ENCODE peak calls at places on chromosomes 6 and 20, in eight cellular contexts. One of them, this sample, is unnamed.

GRCh38 chr6:31769684-31770371 is 7.3 kb downstream of the VWA7 start:
- DNase-seq in PC-9: peak; percentile 55
- DNase-seq in fibroblast of lung: peak; percentile 39
- DNase-seq in CD8-positive, alpha-beta T cell: peak; percentile 85
- DNase-seq in heart right ventricle: peak; percentile 76
- DNase-seq in mesendoderm: peak; percentile 88
- DNase-seq in SJSA1: peak; percentile 82
- DNase-seq in cardiac muscle cell: peak; percentile 60
- DNase-seq in this sample: peak; percentile 83

GRCh38 chr6:41584668-41585205 is 38.6 kb downstream of the FOXP4 start:
- DNase-seq in PC-9: no peak
- DNase-seq in fibroblast of lung: no peak
- DNase-seq in CD8-positive, alpha-beta T cell: no peak
- DNase-seq in heart right ventricle: no peak
- DNase-seq in mesendoderm: peak; percentile 61
- DNase-seq in SJSA1: no peak
- DNase-seq in cardiac muscle cell: no peak
- DNase-seq in this sample: no peak

GRCh38 chr6:100482698-100483097 is 18.0 kb upstream of the SIM1 start:
- DNase-seq in PC-9: no peak
- DNase-seq in fibroblast of lung: no peak
- DNase-seq in CD8-positive, alpha-beta T cell: no peak
- DNase-seq in heart right ventricle: no peak
- DNase-seq in mesendoderm: no peak
- DNase-seq in SJSA1: no peak
- DNase-seq in cardiac muscle cell: no peak
- DNase-seq in this sample: no peak

GRCh38 chr6:11083491-11083890 is 10.1 kb upstream of the SMIM13 start:
- DNase-seq in PC-9: no peak
- DNase-seq in fibroblast of lung: peak; percentile 34
- DNase-seq in CD8-positive, alpha-beta T cell: no peak
- DNase-seq in heart right ventricle: no peak
- DNase-seq in mesendoderm: no peak
- DNase-seq in SJSA1: no peak
- DNase-seq in cardiac muscle cell: peak; percentile 36
- DNase-seq in this sample: no peak

GRCh38 chr6:52512199-52512598 is 64.7 kb downstream of the TRAM2 start:
- DNase-seq in PC-9: peak; percentile 60
- DNase-seq in fibroblast of lung: peak; percentile 92
- DNase-seq in CD8-positive, alpha-beta T cell: no peak
- DNase-seq in heart right ventricle: peak; percentile 37
- DNase-seq in mesendoderm: no peak
- DNase-seq in SJSA1: peak; percentile 72
- DNase-seq in cardiac muscle cell: peak; percentile 94
- DNase-seq in this sample: no peak

GRCh38 chr20:50267041-50267865 is 76.6 kb downstream of the CEBPB start:
- DNase-seq in PC-9: peak; percentile 90
- DNase-seq in fibroblast of lung: peak; percentile 84
- DNase-seq in CD8-positive, alpha-beta T cell: no peak
- DNase-seq in heart right ventricle: peak; percentile 45
- DNase-seq in mesendoderm: no peak
- DNase-seq in SJSA1: peak; percentile 70
- DNase-seq in cardiac muscle cell: peak; percentile 80
- DNase-seq in this sample: no peak

GRCh38 chr6:148440877-148441453 is 98.3 kb downstream of the SASH1 start:
- DNase-seq in PC-9: peak; percentile 91
- DNase-seq in fibroblast of lung: peak; percentile 85
- DNase-seq in CD8-positive, alpha-beta T cell: no peak
- DNase-seq in heart right ventricle: peak; percentile 47
- DNase-seq in mesendoderm: peak; percentile 48
- DNase-seq in SJSA1: peak; percentile 95
- DNase-seq in cardiac muscle cell: peak; percentile 98
- DNase-seq in this sample: no peak

GRCh38 chr6:96522469-96523009 is 933 bp downstream of the UFL1 start:
- DNase-seq in PC-9: no peak
- DNase-seq in fibroblast of lung: peak; percentile 37
- DNase-seq in CD8-positive, alpha-beta T cell: no peak
- DNase-seq in heart right ventricle: no peak
- DNase-seq in mesendoderm: peak; percentile 29
- DNase-seq in SJSA1: no peak
- DNase-seq in cardiac muscle cell: peak; percentile 22
- DNase-seq in this sample: no peak

GRCh38 chr6:168948990-168949531 is 304.6 kb downstream of the THBS2 start:
- DNase-seq in PC-9: no peak
- DNase-seq in fibroblast of lung: no peak
- DNase-seq in CD8-positive, alpha-beta T cell: no peak
- DNase-seq in heart right ventricle: no peak
- DNase-seq in mesendoderm: no peak
- DNase-seq in SJSA1: no peak
- DNase-seq in cardiac muscle cell: no peak
- DNase-seq in this sample: no peak

GRCh38 chr6:31070711-31071197 is 41.6 kb downstream of the C6orf15 start:
- DNase-seq in PC-9: peak; percentile 76
- DNase-seq in fibroblast of lung: peak; percentile 81
- DNase-seq in CD8-positive, alpha-beta T cell: no peak
- DNase-seq in heart right ventricle: no peak
- DNase-seq in mesendoderm: peak; percentile 94
- DNase-seq in SJSA1: peak; percentile 61
- DNase-seq in cardiac muscle cell: peak; percentile 88
- DNase-seq in this sample: peak; percentile 15

GRCh38 chr6:46932526-46932925 is 10.8 kb upstream of the ADGRF5 start:
- DNase-seq in PC-9: peak; percentile 70
- DNase-seq in fibroblast of lung: no peak
- DNase-seq in CD8-positive, alpha-beta T cell: no peak
- DNase-seq in heart right ventricle: no peak
- DNase-seq in mesendoderm: no peak
- DNase-seq in SJSA1: no peak
- DNase-seq in cardiac muscle cell: no peak
- DNase-seq in this sample: no peak

GRCh38 chr20:58327211-58327610 is 17.7 kb downstream of the RAB22A start:
- DNase-seq in PC-9: no peak
- DNase-seq in fibroblast of lung: no peak
- DNase-seq in CD8-positive, alpha-beta T cell: no peak
- DNase-seq in heart right ventricle: no peak
- DNase-seq in mesendoderm: no peak
- DNase-seq in SJSA1: no peak
- DNase-seq in cardiac muscle cell: peak; percentile 25
- DNase-seq in this sample: no peak

GRCh38 chr6:79947191-79948173 is at the start of gene ELOVL4:
- DNase-seq in PC-9: no peak
- DNase-seq in fibroblast of lung: peak; percentile 70
- DNase-seq in CD8-positive, alpha-beta T cell: peak; percentile 70
- DNase-seq in heart right ventricle: peak; percentile 65
- DNase-seq in mesendoderm: peak; percentile 91
- DNase-seq in SJSA1: peak; percentile 51
- DNase-seq in cardiac muscle cell: peak; percentile 88
- DNase-seq in this sample: peak; percentile 95

GRCh38 chr6:168794515-168794914 is 353.5 kb downstream of the SMOC2 start:
- DNase-seq in PC-9: no peak
- DNase-seq in fibroblast of lung: no peak
- DNase-seq in CD8-positive, alpha-beta T cell: no peak
- DNase-seq in heart right ventricle: no peak
- DNase-seq in mesendoderm: peak; percentile 23
- DNase-seq in SJSA1: no peak
- DNase-seq in cardiac muscle cell: no peak
- DNase-seq in this sample: no peak

GRCh38 chr20:44065401-44066340 is 121.3 kb downstream of the JPH2 start:
- DNase-seq in PC-9: no peak
- DNase-seq in fibroblast of lung: no peak
- DNase-seq in CD8-positive, alpha-beta T cell: peak; percentile 47
- DNase-seq in heart right ventricle: no peak
- DNase-seq in mesendoderm: no peak
- DNase-seq in SJSA1: no peak
- DNase-seq in cardiac muscle cell: no peak
- DNase-seq in this sample: no peak
- H3K4me1 ChIP-seq in PC-9: no peaks in the 10 kb centered on the region
- H3K4me1 ChIP-seq in fibroblast of lung: no peaks in the 10 kb centered on the region
- H3K4me1 ChIP-seq in CD8-positive, alpha-beta T cell: peaks cover 33% of the 10 kb centered on the region
- H3K4me1 ChIP-seq in heart right ventricle: no peaks in the 10 kb centered on the region
- H3K4me1 ChIP-seq in mesendoderm: no peaks in the 10 kb centered on the region
- H3K4me1 ChIP-seq in SJSA1: no peaks in the 10 kb centered on the region
- H3K4me1 ChIP-seq in cardiac muscle cell: no peaks in the 10 kb centered on the region
- H3K4me1 ChIP-seq in this sample: peaks cover 36% of the 10 kb centered on the region

GRCh38 chr20:10669843-10670446 is 3.9 kb downstream of the JAG1 start:
- DNase-seq in PC-9: no peak
- DNase-seq in fibroblast of lung: no peak
- DNase-seq in CD8-positive, alpha-beta T cell: no peak
- DNase-seq in heart right ventricle: no peak
- DNase-seq in mesendoderm: no peak
- DNase-seq in SJSA1: no peak
- DNase-seq in cardiac muscle cell: no peak
- DNase-seq in this sample: no peak

GRCh38 chr20:10670521-10671220 is 3.1 kb downstream of the JAG1 start:
- DNase-seq in PC-9: no peak
- DNase-seq in fibroblast of lung: peak; percentile 41
- DNase-seq in CD8-positive, alpha-beta T cell: no peak
- DNase-seq in heart right ventricle: no peak
- DNase-seq in mesendoderm: no peak
- DNase-seq in SJSA1: no peak
- DNase-seq in cardiac muscle cell: no peak
- DNase-seq in this sample: no peak

GRCh38 chr20:10667560-10668167 is 6.1 kb downstream of the JAG1 start:
- DNase-seq in PC-9: no peak
- DNase-seq in fibroblast of lung: no peak
- DNase-seq in CD8-positive, alpha-beta T cell: no peak
- DNase-seq in heart right ventricle: no peak
- DNase-seq in mesendoderm: no peak
- DNase-seq in SJSA1: no peak
- DNase-seq in cardiac muscle cell: no peak
- DNase-seq in this sample: no peak

GRCh38 chr20:10667077-10667401 is 6.8 kb downstream of the JAG1 start:
- DNase-seq in PC-9: no peak
- DNase-seq in fibroblast of lung: no peak
- DNase-seq in CD8-positive, alpha-beta T cell: no peak
- DNase-seq in heart right ventricle: peak; percentile 60
- DNase-seq in mesendoderm: no peak
- DNase-seq in SJSA1: peak; percentile 97
- DNase-seq in cardiac muscle cell: no peak
- DNase-seq in this sample: no peak

GRCh38 chr20:10668677-10669368 is 5.0 kb downstream of the JAG1 start:
- DNase-seq in PC-9: no peak
- DNase-seq in fibroblast of lung: no peak
- DNase-seq in CD8-positive, alpha-beta T cell: no peak
- DNase-seq in heart right ventricle: no peak
- DNase-seq in mesendoderm: no peak
- DNase-seq in SJSA1: no peak
- DNase-seq in cardiac muscle cell: no peak
- DNase-seq in this sample: no peak
- H3K4me1 ChIP-seq in PC-9: peaks cover 5% of the 10 kb centered on the region
- H3K4me1 ChIP-seq in fibroblast of lung: peaks cover 10% of the 10 kb centered on the region
- H3K4me1 ChIP-seq in CD8-positive, alpha-beta T cell: no peaks in the 10 kb centered on the region
- H3K4me1 ChIP-seq in heart right ventricle: peaks cover 51% of the 10 kb centered on the region
- H3K4me1 ChIP-seq in mesendoderm: peaks cover 20% of the 10 kb centered on the region
- H3K4me1 ChIP-seq in SJSA1: peaks cover 59% of the 10 kb centered on the region
- H3K4me1 ChIP-seq in cardiac muscle cell: peaks cover 40% of the 10 kb centered on the region
- H3K4me1 ChIP-seq in this sample: no peaks in the 10 kb centered on the region

GRCh38 chr6:170291271-170292110 is 613 bp upstream of the DLL1 start:
- DNase-seq in PC-9: no peak
- DNase-seq in fibroblast of lung: no peak
- DNase-seq in CD8-positive, alpha-beta T cell: no peak
- DNase-seq in heart right ventricle: peak; percentile 82
- DNase-seq in mesendoderm: peak; percentile 58
- DNase-seq in SJSA1: peak; percentile 44
- DNase-seq in cardiac muscle cell: no peak
- DNase-seq in this sample: peak; percentile 47
- H3K4me1 ChIP-seq in PC-9: no peaks in the 10 kb centered on the region
- H3K4me1 ChIP-seq in fibroblast of lung: peaks cover 2% of the 10 kb centered on the region
- H3K4me1 ChIP-seq in CD8-positive, alpha-beta T cell: peaks cover 53% of the 10 kb centered on the region
- H3K4me1 ChIP-seq in heart right ventricle: peaks cover 61% of the 10 kb centered on the region
- H3K4me1 ChIP-seq in mesendoderm: no peaks in the 10 kb centered on the region
- H3K4me1 ChIP-seq in SJSA1: peaks cover 45% of the 10 kb centered on the region
- H3K4me1 ChIP-seq in cardiac muscle cell: peaks cover 3% of the 10 kb centered on the region
- H3K4me1 ChIP-seq in this sample: peaks cover 38% of the 10 kb centered on the region

GRCh38 chr6:67285770-67286495 is 1349.1 kb upstream of the ADGRB3 start:
- DNase-seq in PC-9: no peak
- DNase-seq in fibroblast of lung: peak; percentile 62
- DNase-seq in CD8-positive, alpha-beta T cell: no peak
- DNase-seq in heart right ventricle: no peak
- DNase-seq in mesendoderm: no peak
- DNase-seq in SJSA1: no peak
- DNase-seq in cardiac muscle cell: no peak
- DNase-seq in this sample: no peak

GRCh38 chr6:67292169-67292568 is 1342.9 kb upstream of the ADGRB3 start:
- DNase-seq in PC-9: no peak
- DNase-seq in fibroblast of lung: no peak
- DNase-seq in CD8-positive, alpha-beta T cell: no peak
- DNase-seq in heart right ventricle: no peak
- DNase-seq in mesendoderm: no peak
- DNase-seq in SJSA1: no peak
- DNase-seq in cardiac muscle cell: no peak
- DNase-seq in this sample: no peak

GRCh38 chr6:67287566-67287965 is 1347.5 kb upstream of the ADGRB3 start:
- DNase-seq in PC-9: no peak
- DNase-seq in fibroblast of lung: peak; percentile 68
- DNase-seq in CD8-positive, alpha-beta T cell: no peak
- DNase-seq in heart right ventricle: no peak
- DNase-seq in mesendoderm: no peak
- DNase-seq in SJSA1: no peak
- DNase-seq in cardiac muscle cell: no peak
- DNase-seq in this sample: no peak
- H3K4me1 ChIP-seq in PC-9: no peaks in the 10 kb centered on the region
- H3K4me1 ChIP-seq in fibroblast of lung: no peaks in the 10 kb centered on the region
- H3K4me1 ChIP-seq in CD8-positive, alpha-beta T cell: no peaks in the 10 kb centered on the region
- H3K4me1 ChIP-seq in heart right ventricle: no peaks in the 10 kb centered on the region
- H3K4me1 ChIP-seq in mesendoderm: no peaks in the 10 kb centered on the region
- H3K4me1 ChIP-seq in SJSA1: no peaks in the 10 kb centered on the region
- H3K4me1 ChIP-seq in cardiac muscle cell: no peaks in the 10 kb centered on the region
- H3K4me1 ChIP-seq in this sample: no peaks in the 10 kb centered on the region

GRCh38 chr20:64099880-64100565 is 7.3 kb downstream of the NPBWR2 start:
- DNase-seq in PC-9: peak; percentile 3
- DNase-seq in fibroblast of lung: no peak
- DNase-seq in CD8-positive, alpha-beta T cell: no peak
- DNase-seq in heart right ventricle: no peak
- DNase-seq in mesendoderm: no peak
- DNase-seq in SJSA1: no peak
- DNase-seq in cardiac muscle cell: no peak
- DNase-seq in this sample: no peak
- H3K4me1 ChIP-seq in PC-9: no peaks in the 10 kb centered on the region
- H3K4me1 ChIP-seq in fibroblast of lung: no peaks in the 10 kb centered on the region
- H3K4me1 ChIP-seq in CD8-positive, alpha-beta T cell: peaks cover 16% of the 10 kb centered on the region
- H3K4me1 ChIP-seq in heart right ventricle: peaks cover 3% of the 10 kb centered on the region
- H3K4me1 ChIP-seq in mesendoderm: no peaks in the 10 kb centered on the region
- H3K4me1 ChIP-seq in SJSA1: peaks cover 4% of the 10 kb centered on the region
- H3K4me1 ChIP-seq in cardiac muscle cell: no peaks in the 10 kb centered on the region
- H3K4me1 ChIP-seq in this sample: peaks cover 9% of the 10 kb centered on the region

GRCh38 chr6:110201141-110201848 is 21.1 kb downstream of the CDC40 start:
- DNase-seq in PC-9: no peak
- DNase-seq in fibroblast of lung: no peak
- DNase-seq in CD8-positive, alpha-beta T cell: no peak
- DNase-seq in heart right ventricle: no peak
- DNase-seq in mesendoderm: peak; percentile 19
- DNase-seq in SJSA1: no peak
- DNase-seq in cardiac muscle cell: no peak
- DNase-seq in this sample: no peak
- H3K4me1 ChIP-seq in PC-9: no peaks in the 10 kb centered on the region
- H3K4me1 ChIP-seq in fibroblast of lung: no peaks in the 10 kb centered on the region
- H3K4me1 ChIP-seq in CD8-positive, alpha-beta T cell: no peaks in the 10 kb centered on the region
- H3K4me1 ChIP-seq in heart right ventricle: no peaks in the 10 kb centered on the region
- H3K4me1 ChIP-seq in mesendoderm: no peaks in the 10 kb centered on the region
- H3K4me1 ChIP-seq in SJSA1: no peaks in the 10 kb centered on the region
- H3K4me1 ChIP-seq in cardiac muscle cell: peaks cover 14% of the 10 kb centered on the region
- H3K4me1 ChIP-seq in this sample: no peaks in the 10 kb centered on the region